ENCODE peak calls at places on chromosomes 4 and X, in seven cellular contexts. One of them, this sample, is unnamed.

GRCh38 chr4:4871267-4872147 is 12.0 kb downstream of the MSX1 start:
- DNase-seq in tibial artery: no peak
- DNase-seq in mucosa of descending colon: no peak
- DNase-seq in mesothelial cell of epicardium: no peak
- DNase-seq in HCT116: no peak
- DNase-seq in WTC11: no peak
- DNase-seq in fibroblast of lung: no peak
- DNase-seq in this sample: no peak

GRCh38 chr4:128793859-128794667 is 15.4 kb upstream of the JADE1 start:
- DNase-seq in WTC11: no peak
- DNase-seq in tibial artery: no peak
- DNase-seq in mucosa of descending colon: no peak
- DNase-seq in HCT116: no peak
- DNase-seq in mesothelial cell of epicardium: no peak
- DNase-seq in fibroblast of lung: peak
- DNase-seq in this sample: no peak

GRCh38 chr4:54228064-54228527 is 997 bp upstream of the PDGFRA start:
- DNase-seq in mucosa of descending colon: peak
- DNase-seq in mesothelial cell of epicardium: peak
- DNase-seq in WTC11: peak
- DNase-seq in fibroblast of lung: peak
- DNase-seq in tibial artery: peak
- DNase-seq in HCT116: no peak
- DNase-seq in this sample: peak

GRCh38 chrX:123736333-123736921 is 3.6 kb upstream of the THOC2 start:
- DNase-seq in mucosa of descending colon: no peak
- DNase-seq in mesothelial cell of epicardium: no peak
- DNase-seq in WTC11: no peak
- DNase-seq in HCT116: no peak
- DNase-seq in tibial artery: no peak
- DNase-seq in fibroblast of lung: peak
- DNase-seq in this sample: no peak

GRCh38 chrX:10797493-10797892 is 177.1 kb upstream of the MID1 start:
- DNase-seq in fibroblast of lung: peak
- DNase-seq in mesothelial cell of epicardium: no peak
- DNase-seq in tibial artery: no peak
- DNase-seq in WTC11: no peak
- DNase-seq in mucosa of descending colon: no peak
- DNase-seq in HCT116: no peak
- DNase-seq in this sample: no peak

GRCh38 chr4:112978691-112979472 is 70.6 kb upstream of the ANK2 start:
- DNase-seq in fibroblast of lung: peak
- DNase-seq in mucosa of descending colon: no peak
- DNase-seq in HCT116: no peak
- DNase-seq in WTC11: no peak
- DNase-seq in mesothelial cell of epicardium: no peak
- DNase-seq in tibial artery: no peak
- DNase-seq in this sample: no peak

GRCh38 chr4:130233377-130234047 is 1137.6 kb downstream of the C4orf33 start:
- DNase-seq in WTC11: no peak
- DNase-seq in fibroblast of lung: peak
- DNase-seq in mesothelial cell of epicardium: no peak
- DNase-seq in HCT116: no peak
- DNase-seq in mucosa of descending colon: no peak
- DNase-seq in tibial artery: no peak
- DNase-seq in this sample: peak

GRCh38 chrX:149948001-149948400 is 9.7 kb upstream of the EOLA2 start:
- DNase-seq in tibial artery: no peak
- DNase-seq in HCT116: no peak
- DNase-seq in WTC11: no peak
- DNase-seq in mesothelial cell of epicardium: no peak
- DNase-seq in fibroblast of lung: no peak
- DNase-seq in mucosa of descending colon: no peak
- DNase-seq in this sample: no peak

GRCh38 chr4:108744307-108744706 is 18.5 kb downstream of the ETNPPL start:
- DNase-seq in mucosa of descending colon: no peak
- DNase-seq in WTC11: no peak
- DNase-seq in fibroblast of lung: no peak
- DNase-seq in mesothelial cell of epicardium: no peak
- DNase-seq in HCT116: no peak
- DNase-seq in tibial artery: no peak
- DNase-seq in this sample: no peak

GRCh38 chrX:151954730-151955129 is 19.7 kb downstream of the GABRE start:
- DNase-seq in HCT116: no peak
- DNase-seq in tibial artery: no peak
- DNase-seq in mucosa of descending colon: no peak
- DNase-seq in mesothelial cell of epicardium: no peak
- DNase-seq in WTC11: no peak
- DNase-seq in fibroblast of lung: no peak
- DNase-seq in this sample: no peak

GRCh38 chr4:133154725-133155124 is 5.6 kb downstream of the PCDH10 start:
- DNase-seq in tibial artery: no peak
- DNase-seq in fibroblast of lung: peak
- DNase-seq in WTC11: no peak
- DNase-seq in HCT116: peak
- DNase-seq in mucosa of descending colon: no peak
- DNase-seq in mesothelial cell of epicardium: peak
- DNase-seq in this sample: peak
- TF ChIP-seq CTCF in tibial artery: peak
- TF ChIP-seq CTCF in fibroblast of lung: peak
- TF ChIP-seq CTCF in WTC11: peak
- TF ChIP-seq CTCF in HCT116: peak
- TF ChIP-seq CTCF in mucosa of descending colon: no peak
- TF ChIP-seq CTCF in mesothelial cell of epicardium: peak
- TF ChIP-seq CTCF in this sample: peak

GRCh38 chr4:116150152-116150551 is 935.2 kb downstream of the TRAM1L1 start:
- DNase-seq in tibial artery: no peak
- DNase-seq in mesothelial cell of epicardium: no peak
- DNase-seq in HCT116: no peak
- DNase-seq in mucosa of descending colon: no peak
- DNase-seq in WTC11: no peak
- DNase-seq in fibroblast of lung: no peak
- DNase-seq in this sample: peak
- TF ChIP-seq CTCF in tibial artery: no peak
- TF ChIP-seq CTCF in mesothelial cell of epicardium: no peak
- TF ChIP-seq CTCF in HCT116: no peak
- TF ChIP-seq CTCF in mucosa of descending colon: no peak
- TF ChIP-seq CTCF in WTC11: no peak
- TF ChIP-seq CTCF in fibroblast of lung: no peak
- TF ChIP-seq CTCF in this sample: peak

GRCh38 chr4:82900335-82901128 is at the start of gene THAP9:
- DNase-seq in mucosa of descending colon: peak
- DNase-seq in HCT116: peak
- DNase-seq in fibroblast of lung: peak
- DNase-seq in tibial artery: peak
- DNase-seq in WTC11: peak
- DNase-seq in mesothelial cell of epicardium: peak
- DNase-seq in this sample: peak

GRCh38 chr4:82896755-82897154 is 3.8 kb upstream of the THAP9 start:
- DNase-seq in fibroblast of lung: no peak
- DNase-seq in mucosa of descending colon: no peak
- DNase-seq in tibial artery: no peak
- DNase-seq in WTC11: no peak
- DNase-seq in mesothelial cell of epicardium: no peak
- DNase-seq in HCT116: no peak
- DNase-seq in this sample: no peak

GRCh38 chr4:82899339-82899738 is 1.2 kb upstream of the THAP9 start:
- DNase-seq in fibroblast of lung: no peak
- DNase-seq in WTC11: no peak
- DNase-seq in mesothelial cell of epicardium: no peak
- DNase-seq in mucosa of descending colon: no peak
- DNase-seq in HCT116: no peak
- DNase-seq in tibial artery: no peak
- DNase-seq in this sample: no peak

GRCh38 chr4:82900016-82900334 is 560 bp upstream of the THAP9 start:
- DNase-seq in WTC11: no peak
- DNase-seq in mesothelial cell of epicardium: no peak
- DNase-seq in fibroblast of lung: no peak
- DNase-seq in mucosa of descending colon: no peak
- DNase-seq in tibial artery: no peak
- DNase-seq in HCT116: no peak
- DNase-seq in this sample: no peak

DNA sequence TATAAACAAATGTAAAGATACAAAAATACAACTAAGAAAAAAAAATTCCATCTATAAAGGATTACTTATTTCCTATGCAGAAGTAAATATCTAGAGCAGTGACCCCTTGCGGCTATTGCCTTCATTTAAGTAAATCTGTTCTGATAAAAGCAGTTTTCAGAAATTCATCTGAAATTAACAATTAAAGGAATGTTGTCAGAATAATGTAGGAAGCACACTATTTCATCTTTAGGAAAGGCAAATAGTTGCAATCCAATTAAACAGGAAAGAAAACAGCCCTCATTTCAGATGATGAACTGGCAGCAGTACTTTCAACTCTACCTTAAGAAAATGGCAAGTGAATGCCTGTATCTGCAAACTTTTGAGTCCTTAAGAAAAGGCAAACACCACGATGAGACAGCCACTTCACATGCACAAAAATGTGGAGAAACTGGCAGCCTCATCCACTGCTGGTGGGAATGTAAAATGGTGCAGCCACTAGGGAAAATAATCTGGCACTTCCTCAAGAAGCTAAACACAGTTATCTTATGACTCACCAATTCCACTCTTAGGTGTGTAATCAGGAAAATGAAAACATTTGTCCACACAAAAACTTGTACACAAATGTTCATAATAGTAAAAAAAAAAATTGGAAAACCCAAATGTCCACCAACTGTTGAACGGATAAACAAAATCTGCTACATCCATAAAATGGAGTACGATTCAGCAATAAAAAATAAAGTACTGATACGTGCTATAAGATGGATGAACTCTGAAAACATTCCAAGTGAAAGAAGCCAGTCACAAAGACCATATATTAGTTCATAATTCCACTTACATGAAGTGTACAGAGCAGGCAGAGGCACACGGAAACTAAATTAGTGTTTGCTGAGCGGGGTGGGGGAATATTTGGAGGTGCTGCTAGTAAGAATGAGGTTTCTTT is 2.0 kb upstream of the THAP9 start:
- DNase-seq in tibial artery: no peak
- DNase-seq in mesothelial cell of epicardium: no peak
- DNase-seq in HCT116: no peak
- DNase-seq in mucosa of descending colon: no peak
- DNase-seq in WTC11: no peak
- DNase-seq in fibroblast of lung: peak
- DNase-seq in this sample: no peak
- TF ChIP-seq CTCF in tibial artery: peak
- TF ChIP-seq CTCF in mesothelial cell of epicardium: no peak
- TF ChIP-seq CTCF in HCT116: peak
- TF ChIP-seq CTCF in mucosa of descending colon: no peak
- TF ChIP-seq CTCF in WTC11: no peak
- TF ChIP-seq CTCF in fibroblast of lung: peak
- TF ChIP-seq CTCF in this sample: peak

GRCh38 chr4:98506462-98507132 is 151.8 kb downstream of the TSPAN5 start:
- DNase-seq in WTC11: peak
- DNase-seq in mesothelial cell of epicardium: no peak
- DNase-seq in mucosa of descending colon: no peak
- DNase-seq in tibial artery: no peak
- DNase-seq in HCT116: no peak
- DNase-seq in fibroblast of lung: no peak
- DNase-seq in this sample: peak
- TF ChIP-seq CTCF in WTC11: peak
- TF ChIP-seq CTCF in mesothelial cell of epicardium: no peak
- TF ChIP-seq CTCF in mucosa of descending colon: no peak
- TF ChIP-seq CTCF in tibial artery: no peak
- TF ChIP-seq CTCF in HCT116: peak
- TF ChIP-seq CTCF in fibroblast of lung: peak
- TF ChIP-seq CTCF in this sample: peak

DNA sequence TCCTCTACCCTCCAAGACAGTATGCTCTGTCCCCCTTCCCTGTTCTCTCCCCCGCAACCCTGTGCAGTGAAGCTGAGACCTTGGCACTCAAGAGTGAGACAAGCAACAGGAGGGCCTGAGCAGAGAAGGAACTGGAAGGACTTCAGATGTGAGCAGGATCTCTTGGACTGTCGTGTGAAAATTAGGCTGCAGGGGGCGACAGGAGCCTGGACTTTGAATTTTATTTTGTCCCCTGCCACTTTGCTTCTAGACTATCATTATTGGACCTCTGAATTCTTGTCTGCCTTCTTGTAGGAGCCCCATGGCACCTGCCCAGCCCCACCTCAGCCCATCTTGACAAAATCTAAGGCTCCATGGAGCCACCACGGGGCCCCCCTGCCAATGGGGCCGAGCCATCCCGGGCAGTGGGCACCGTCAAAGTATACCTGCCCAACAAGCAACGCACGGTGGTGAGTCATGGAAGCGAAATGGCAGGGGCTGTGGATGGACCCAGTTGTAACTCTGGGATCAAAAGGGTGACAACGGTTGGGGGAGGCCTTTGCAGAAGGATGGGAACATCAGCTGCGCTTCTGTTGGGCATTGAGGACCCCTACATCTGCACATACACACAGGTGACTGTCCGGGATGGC is 1.7 kb downstream of the ARAF start:
- DNase-seq in mesothelial cell of epicardium: no peak
- DNase-seq in tibial artery: no peak
- DNase-seq in WTC11: no peak
- DNase-seq in HCT116: no peak
- DNase-seq in mucosa of descending colon: no peak
- DNase-seq in fibroblast of lung: no peak
- DNase-seq in this sample: peak
- TF ChIP-seq CTCF in mesothelial cell of epicardium: no peak
- TF ChIP-seq CTCF in tibial artery: peak
- TF ChIP-seq CTCF in WTC11: peak
- TF ChIP-seq CTCF in HCT116: peak
- TF ChIP-seq CTCF in mucosa of descending colon: no peak
- TF ChIP-seq CTCF in fibroblast of lung: peak
- TF ChIP-seq CTCF in this sample: peak

GRCh38 chr4:72987741-72988729 is 81.5 kb downstream of the COX18 start:
- DNase-seq in tibial artery: no peak
- DNase-seq in mucosa of descending colon: no peak
- DNase-seq in mesothelial cell of epicardium: no peak
- DNase-seq in HCT116: no peak
- DNase-seq in fibroblast of lung: no peak
- DNase-seq in WTC11: no peak
- DNase-seq in this sample: no peak
- TF ChIP-seq CTCF in tibial artery: no peak
- TF ChIP-seq CTCF in mucosa of descending colon: no peak
- TF ChIP-seq CTCF in mesothelial cell of epicardium: no peak
- TF ChIP-seq CTCF in HCT116: no peak
- TF ChIP-seq CTCF in fibroblast of lung: no peak
- TF ChIP-seq CTCF in WTC11: no peak
- TF ChIP-seq CTCF in this sample: no peak

GRCh38 chrX:141278306-141278705 is 36.0 kb upstream of the SPANXC start:
- DNase-seq in mesothelial cell of epicardium: no peak
- DNase-seq in HCT116: no peak
- DNase-seq in mucosa of descending colon: no peak
- DNase-seq in tibial artery: no peak
- DNase-seq in WTC11: peak
- DNase-seq in fibroblast of lung: peak
- DNase-seq in this sample: peak
- TF ChIP-seq CTCF in mesothelial cell of epicardium: no peak
- TF ChIP-seq CTCF in HCT116: peak
- TF ChIP-seq CTCF in mucosa of descending colon: no peak
- TF ChIP-seq CTCF in tibial artery: peak
- TF ChIP-seq CTCF in WTC11: peak
- TF ChIP-seq CTCF in fibroblast of lung: peak
- TF ChIP-seq CTCF in this sample: peak

GRCh38 chrX:31268359-31268758 is 196.5 kb upstream of the FTHL17 start:
- DNase-seq in fibroblast of lung: peak
- DNase-seq in WTC11: no peak
- DNase-seq in HCT116: no peak
- DNase-seq in mucosa of descending colon: no peak
- DNase-seq in tibial artery: no peak
- DNase-seq in mesothelial cell of epicardium: no peak
- DNase-seq in this sample: no peak
- TF ChIP-seq CTCF in fibroblast of lung: no peak
- TF ChIP-seq CTCF in WTC11: no peak
- TF ChIP-seq CTCF in HCT116: no peak
- TF ChIP-seq CTCF in mucosa of descending colon: no peak
- TF ChIP-seq CTCF in tibial artery: no peak
- TF ChIP-seq CTCF in mesothelial cell of epicardium: no peak
- TF ChIP-seq CTCF in this sample: no peak

GRCh38 chr4:121392426-121393086 is 11.7 kb upstream of the QRFPR start:
- DNase-seq in mesothelial cell of epicardium: no peak
- DNase-seq in mucosa of descending colon: no peak
- DNase-seq in tibial artery: no peak
- DNase-seq in fibroblast of lung: no peak
- DNase-seq in WTC11: no peak
- DNase-seq in HCT116: no peak
- DNase-seq in this sample: no peak
- TF ChIP-seq CTCF in mesothelial cell of epicardium: no peak
- TF ChIP-seq CTCF in mucosa of descending colon: no peak
- TF ChIP-seq CTCF in tibial artery: no peak
- TF ChIP-seq CTCF in fibroblast of lung: no peak
- TF ChIP-seq CTCF in WTC11: no peak
- TF ChIP-seq CTCF in HCT116: no peak
- TF ChIP-seq CTCF in this sample: no peak

This sample was measured in A673.